ENCODE peak calls at places on chromosomes 11 and 22, in six cellular contexts. One of them, this sample, is unnamed.

GRCh38 chr22:40258463-40259046 is 80.8 kb downstream of the TNRC6B start:
- DNase-seq in RWPE1: peak
- DNase-seq in T-helper 9 cell: no peak
- DNase-seq in stimulated activated CD4-positive, alpha-beta T cell treated with anti-CD3 and anti-CD28 coated beads, Interleukin-4, amount 100 ng/mL, for 4 hours: no peak
- DNase-seq in OCI-LY7: no peak
- DNase-seq in cardiac septum: no peak
- DNase-seq in this sample: no peak

GRCh38 chr11:35814026-35814425 is 129.8 kb upstream of the LDLRAD3 start:
- DNase-seq in T-helper 9 cell: no peak
- DNase-seq in cardiac septum: no peak
- DNase-seq in RWPE1: no peak
- DNase-seq in OCI-LY7: no peak
- DNase-seq in stimulated activated CD4-positive, alpha-beta T cell treated with anti-CD3 and anti-CD28 coated beads, Interleukin-4, amount 100 ng/mL, for 4 hours: no peak
- DNase-seq in this sample: no peak

GRCh38 chr11:475941-476340 is 25.9 kb downstream of the PTDSS2 start:
- DNase-seq in RWPE1: no peak
- DNase-seq in stimulated activated CD4-positive, alpha-beta T cell treated with anti-CD3 and anti-CD28 coated beads, Interleukin-4, amount 100 ng/mL, for 4 hours: no peak
- DNase-seq in OCI-LY7: no peak
- DNase-seq in T-helper 9 cell: no peak
- DNase-seq in cardiac septum: no peak
- DNase-seq in this sample: no peak

GRCh38 chr11:33457948-33458347 is 200.8 kb downstream of the HIPK3 start:
- DNase-seq in cardiac septum: no peak
- DNase-seq in OCI-LY7: no peak
- DNase-seq in stimulated activated CD4-positive, alpha-beta T cell treated with anti-CD3 and anti-CD28 coated beads, Interleukin-4, amount 100 ng/mL, for 4 hours: no peak
- DNase-seq in T-helper 9 cell: no peak
- DNase-seq in RWPE1: no peak
- DNase-seq in this sample: no peak

GRCh38 chr11:25211635-25212251 is 714.9 kb downstream of the LUZP2 start:
- DNase-seq in stimulated activated CD4-positive, alpha-beta T cell treated with anti-CD3 and anti-CD28 coated beads, Interleukin-4, amount 100 ng/mL, for 4 hours: no peak
- DNase-seq in OCI-LY7: no peak
- DNase-seq in cardiac septum: no peak
- DNase-seq in RWPE1: peak
- DNase-seq in T-helper 9 cell: no peak
- DNase-seq in this sample: no peak

GRCh38 chr11:116312560-116313340 is 460.0 kb downstream of the BUD13 start:
- DNase-seq in T-helper 9 cell: no peak
- DNase-seq in stimulated activated CD4-positive, alpha-beta T cell treated with anti-CD3 and anti-CD28 coated beads, Interleukin-4, amount 100 ng/mL, for 4 hours: no peak
- DNase-seq in cardiac septum: peak
- DNase-seq in OCI-LY7: no peak
- DNase-seq in RWPE1: peak
- DNase-seq in this sample: no peak

GRCh38 chr11:44950036-44950624 is 553 bp downstream of the TP53I11 start:
- DNase-seq in OCI-LY7: no peak
- DNase-seq in stimulated activated CD4-positive, alpha-beta T cell treated with anti-CD3 and anti-CD28 coated beads, Interleukin-4, amount 100 ng/mL, for 4 hours: no peak
- DNase-seq in RWPE1: no peak
- DNase-seq in cardiac septum: peak
- DNase-seq in T-helper 9 cell: peak
- DNase-seq in this sample: no peak

GRCh38 chr11:114162719-114163123 is 103.2 kb downstream of the ZBTB16 start:
- DNase-seq in OCI-LY7: no peak
- DNase-seq in T-helper 9 cell: no peak
- DNase-seq in RWPE1: peak
- DNase-seq in stimulated activated CD4-positive, alpha-beta T cell treated with anti-CD3 and anti-CD28 coated beads, Interleukin-4, amount 100 ng/mL, for 4 hours: no peak
- DNase-seq in cardiac septum: peak
- DNase-seq in this sample: no peak

GRCh38 chr11:66950113-66950535 is 8.1 kb downstream of the PC start:
- DNase-seq in stimulated activated CD4-positive, alpha-beta T cell treated with anti-CD3 and anti-CD28 coated beads, Interleukin-4, amount 100 ng/mL, for 4 hours: peak
- DNase-seq in T-helper 9 cell: no peak
- DNase-seq in cardiac septum: no peak
- DNase-seq in OCI-LY7: no peak
- DNase-seq in RWPE1: no peak
- DNase-seq in this sample: no peak

GRCh38 chr11:35389897-35390462 is 29.4 kb downstream of the SLC1A2 start:
- DNase-seq in T-helper 9 cell: no peak
- DNase-seq in OCI-LY7: no peak
- DNase-seq in cardiac septum: no peak
- DNase-seq in RWPE1: no peak
- DNase-seq in stimulated activated CD4-positive, alpha-beta T cell treated with anti-CD3 and anti-CD28 coated beads, Interleukin-4, amount 100 ng/mL, for 4 hours: peak
- DNase-seq in this sample: no peak

GRCh38 chr11:27514558-27514957 is 8.0 kb upstream of the LIN7C start:
- DNase-seq in RWPE1: no peak
- DNase-seq in OCI-LY7: no peak
- DNase-seq in T-helper 9 cell: no peak
- DNase-seq in stimulated activated CD4-positive, alpha-beta T cell treated with anti-CD3 and anti-CD28 coated beads, Interleukin-4, amount 100 ng/mL, for 4 hours: no peak
- DNase-seq in cardiac septum: no peak
- DNase-seq in this sample: no peak

GRCh38 chr22:43151251-43152000 is at the start of gene TSPO:
- DNase-seq in stimulated activated CD4-positive, alpha-beta T cell treated with anti-CD3 and anti-CD28 coated beads, Interleukin-4, amount 100 ng/mL, for 4 hours: peak
- DNase-seq in cardiac septum: peak
- DNase-seq in RWPE1: peak
- DNase-seq in OCI-LY7: peak
- DNase-seq in T-helper 9 cell: peak
- DNase-seq in this sample: peak

GRCh38 chr22:50577987-50578775 is at the start of gene CPT1B:
- DNase-seq in RWPE1: no peak
- DNase-seq in cardiac septum: peak
- DNase-seq in OCI-LY7: no peak
- DNase-seq in stimulated activated CD4-positive, alpha-beta T cell treated with anti-CD3 and anti-CD28 coated beads, Interleukin-4, amount 100 ng/mL, for 4 hours: no peak
- DNase-seq in T-helper 9 cell: no peak
- DNase-seq in this sample: no peak

GRCh38 chr11:86559311-86559945 is 113.0 kb downstream of the ME3 start:
- DNase-seq in OCI-LY7: no peak
- DNase-seq in T-helper 9 cell: no peak
- DNase-seq in RWPE1: peak
- DNase-seq in stimulated activated CD4-positive, alpha-beta T cell treated with anti-CD3 and anti-CD28 coated beads, Interleukin-4, amount 100 ng/mL, for 4 hours: no peak
- DNase-seq in cardiac septum: no peak
- DNase-seq in this sample: no peak

GRCh38 chr11:89436071-89436470 is 55.1 kb downstream of the NOX4 start:
- DNase-seq in T-helper 9 cell: no peak
- DNase-seq in RWPE1: no peak
- DNase-seq in cardiac septum: no peak
- DNase-seq in stimulated activated CD4-positive, alpha-beta T cell treated with anti-CD3 and anti-CD28 coated beads, Interleukin-4, amount 100 ng/mL, for 4 hours: no peak
- DNase-seq in OCI-LY7: no peak
- DNase-seq in this sample: no peak

GRCh38 chr22:19890502-19891349 is 36.1 kb upstream of the GNB1L start:
- DNase-seq in cardiac septum: no peak
- DNase-seq in stimulated activated CD4-positive, alpha-beta T cell treated with anti-CD3 and anti-CD28 coated beads, Interleukin-4, amount 100 ng/mL, for 4 hours: no peak
- DNase-seq in OCI-LY7: peak
- DNase-seq in T-helper 9 cell: no peak
- DNase-seq in RWPE1: no peak
- DNase-seq in this sample: no peak

GRCh38 chr22:44144046-44144569 is 36.6 kb upstream of the PARVG start:
- DNase-seq in stimulated activated CD4-positive, alpha-beta T cell treated with anti-CD3 and anti-CD28 coated beads, Interleukin-4, amount 100 ng/mL, for 4 hours: no peak
- DNase-seq in OCI-LY7: no peak
- DNase-seq in RWPE1: no peak
- DNase-seq in T-helper 9 cell: no peak
- DNase-seq in cardiac septum: no peak
- DNase-seq in this sample: no peak

GRCh38 chr11:75827562-75827961 is 12.6 kb downstream of the UVRAG start:
- DNase-seq in cardiac septum: no peak
- DNase-seq in T-helper 9 cell: no peak
- DNase-seq in RWPE1: no peak
- DNase-seq in OCI-LY7: no peak
- DNase-seq in stimulated activated CD4-positive, alpha-beta T cell treated with anti-CD3 and anti-CD28 coated beads, Interleukin-4, amount 100 ng/mL, for 4 hours: no peak
- DNase-seq in this sample: no peak

GRCh38 chr22:38262051-38262795 is 10.6 kb downstream of the TMEM184B start:
- DNase-seq in cardiac septum: no peak
- DNase-seq in stimulated activated CD4-positive, alpha-beta T cell treated with anti-CD3 and anti-CD28 coated beads, Interleukin-4, amount 100 ng/mL, for 4 hours: peak
- DNase-seq in OCI-LY7: peak
- DNase-seq in RWPE1: no peak
- DNase-seq in T-helper 9 cell: peak
- DNase-seq in this sample: no peak

GRCh38 chr22:43823911-43824665 is 12.0 kb upstream of the EFCAB6 start:
- DNase-seq in cardiac septum: peak
- DNase-seq in RWPE1: no peak
- DNase-seq in OCI-LY7: no peak
- DNase-seq in stimulated activated CD4-positive, alpha-beta T cell treated with anti-CD3 and anti-CD28 coated beads, Interleukin-4, amount 100 ng/mL, for 4 hours: no peak
- DNase-seq in T-helper 9 cell: no peak
- DNase-seq in this sample: no peak

GRCh38 chr11:18749681-18750319 is 23.8 kb upstream of the IGSF22 start:
- DNase-seq in T-helper 9 cell: no peak
- DNase-seq in RWPE1: peak
- DNase-seq in cardiac septum: no peak
- DNase-seq in OCI-LY7: no peak
- DNase-seq in stimulated activated CD4-positive, alpha-beta T cell treated with anti-CD3 and anti-CD28 coated beads, Interleukin-4, amount 100 ng/mL, for 4 hours: no peak
- DNase-seq in this sample: no peak

GRCh38 chr22:47155912-47156311 is 393.5 kb downstream of the TBC1D22A start:
- DNase-seq in stimulated activated CD4-positive, alpha-beta T cell treated with anti-CD3 and anti-CD28 coated beads, Interleukin-4, amount 100 ng/mL, for 4 hours: no peak
- DNase-seq in T-helper 9 cell: no peak
- DNase-seq in cardiac septum: no peak
- DNase-seq in RWPE1: no peak
- DNase-seq in OCI-LY7: no peak
- DNase-seq in this sample: no peak

GRCh38 chr11:59183768-59184167 is 11.8 kb downstream of the DTX4 start:
- DNase-seq in stimulated activated CD4-positive, alpha-beta T cell treated with anti-CD3 and anti-CD28 coated beads, Interleukin-4, amount 100 ng/mL, for 4 hours: no peak
- DNase-seq in T-helper 9 cell: no peak
- DNase-seq in cardiac septum: no peak
- DNase-seq in RWPE1: no peak
- DNase-seq in OCI-LY7: no peak
- DNase-seq in this sample: no peak

GRCh38 chr22:42273855-42274451 is 3.5 kb upstream of the TCF20 start:
- DNase-seq in OCI-LY7: no peak
- DNase-seq in T-helper 9 cell: no peak
- DNase-seq in cardiac septum: no peak
- DNase-seq in RWPE1: no peak
- DNase-seq in stimulated activated CD4-positive, alpha-beta T cell treated with anti-CD3 and anti-CD28 coated beads, Interleukin-4, amount 100 ng/mL, for 4 hours: no peak
- DNase-seq in this sample: no peak

GRCh38 chr11:122319842-122320555 is 204.0 kb upstream of the BLID start:
- DNase-seq in stimulated activated CD4-positive, alpha-beta T cell treated with anti-CD3 and anti-CD28 coated beads, Interleukin-4, amount 100 ng/mL, for 4 hours: no peak
- DNase-seq in T-helper 9 cell: no peak
- DNase-seq in OCI-LY7: no peak
- DNase-seq in RWPE1: no peak
- DNase-seq in cardiac septum: no peak
- DNase-seq in this sample: no peak

GRCh38 chr11:2419638-2420501 is 19.3 kb downstream of the TSSC4 start:
- DNase-seq in OCI-LY7: peak
- DNase-seq in RWPE1: peak
- DNase-seq in stimulated activated CD4-positive, alpha-beta T cell treated with anti-CD3 and anti-CD28 coated beads, Interleukin-4, amount 100 ng/mL, for 4 hours: peak
- DNase-seq in T-helper 9 cell: peak
- DNase-seq in cardiac septum: no peak
- DNase-seq in this sample: peak

GRCh38 chr11:58075781-58076180 is 45.0 kb downstream of the OR6Q1 start:
- DNase-seq in cardiac septum: no peak
- DNase-seq in OCI-LY7: no peak
- DNase-seq in stimulated activated CD4-positive, alpha-beta T cell treated with anti-CD3 and anti-CD28 coated beads, Interleukin-4, amount 100 ng/mL, for 4 hours: no peak
- DNase-seq in T-helper 9 cell: no peak
- DNase-seq in RWPE1: peak
- DNase-seq in this sample: no peak

GRCh38 chr22:33519140-33519973 is 400.9 kb downstream of the LARGE1 start:
- DNase-seq in T-helper 9 cell: no peak
- DNase-seq in cardiac septum: no peak
- DNase-seq in RWPE1: no peak
- DNase-seq in stimulated activated CD4-positive, alpha-beta T cell treated with anti-CD3 and anti-CD28 coated beads, Interleukin-4, amount 100 ng/mL, for 4 hours: no peak
- DNase-seq in OCI-LY7: peak
- DNase-seq in this sample: no peak

GRCh38 chr22:30650508-30651116 is 15.0 kb downstream of the SLC35E4 start:
- DNase-seq in stimulated activated CD4-positive, alpha-beta T cell treated with anti-CD3 and anti-CD28 coated beads, Interleukin-4, amount 100 ng/mL, for 4 hours: no peak
- DNase-seq in T-helper 9 cell: no peak
- DNase-seq in cardiac septum: no peak
- DNase-seq in RWPE1: no peak
- DNase-seq in OCI-LY7: no peak
- DNase-seq in this sample: no peak

GRCh38 chr11:88434333-88434976 is 96.9 kb upstream of the CTSC start:
- DNase-seq in cardiac septum: no peak
- DNase-seq in stimulated activated CD4-positive, alpha-beta T cell treated with anti-CD3 and anti-CD28 coated beads, Interleukin-4, amount 100 ng/mL, for 4 hours: no peak
- DNase-seq in T-helper 9 cell: no peak
- DNase-seq in OCI-LY7: peak
- DNase-seq in RWPE1: no peak
- DNase-seq in this sample: no peak

GRCh38 chr11:68146010-68146540 is 24.9 kb upstream of the CHKA start:
- DNase-seq in OCI-LY7: no peak
- DNase-seq in stimulated activated CD4-positive, alpha-beta T cell treated with anti-CD3 and anti-CD28 coated beads, Interleukin-4, amount 100 ng/mL, for 4 hours: no peak
- DNase-seq in RWPE1: no peak
- DNase-seq in T-helper 9 cell: no peak
- DNase-seq in cardiac septum: peak
- DNase-seq in this sample: no peak

GRCh38 chr11:64313491-64314145 is 3.7 kb downstream of the TRMT112 start:
- DNase-seq in cardiac septum: peak
- DNase-seq in OCI-LY7: no peak
- DNase-seq in T-helper 9 cell: no peak
- DNase-seq in RWPE1: no peak
- DNase-seq in stimulated activated CD4-positive, alpha-beta T cell treated with anti-CD3 and anti-CD28 coated beads, Interleukin-4, amount 100 ng/mL, for 4 hours: no peak
- DNase-seq in this sample: no peak

GRCh38 chr22:39151329-39151975 is 1.0 kb downstream of the CBX7 start:
- DNase-seq in RWPE1: no peak
- DNase-seq in stimulated activated CD4-positive, alpha-beta T cell treated with anti-CD3 and anti-CD28 coated beads, Interleukin-4, amount 100 ng/mL, for 4 hours: no peak
- DNase-seq in T-helper 9 cell: no peak
- DNase-seq in OCI-LY7: no peak
- DNase-seq in cardiac septum: peak
- DNase-seq in this sample: no peak

GRCh38 chr11:15216678-15217077 is 102.0 kb downstream of the INSC start:
- DNase-seq in stimulated activated CD4-positive, alpha-beta T cell treated with anti-CD3 and anti-CD28 coated beads, Interleukin-4, amount 100 ng/mL, for 4 hours: no peak
- DNase-seq in RWPE1: peak
- DNase-seq in cardiac septum: no peak
- DNase-seq in T-helper 9 cell: no peak
- DNase-seq in OCI-LY7: peak
- DNase-seq in this sample: no peak

GRCh38 chr22:38727530-38728451 is 22.0 kb downstream of the GTPBP1 start:
- DNase-seq in T-helper 9 cell: no peak
- DNase-seq in OCI-LY7: no peak
- DNase-seq in cardiac septum: no peak
- DNase-seq in stimulated activated CD4-positive, alpha-beta T cell treated with anti-CD3 and anti-CD28 coated beads, Interleukin-4, amount 100 ng/mL, for 4 hours: no peak
- DNase-seq in RWPE1: no peak
- DNase-seq in this sample: no peak

GRCh38 chr11:30741039-30741550 is 154.9 kb upstream of the MPPED2 start:
- DNase-seq in T-helper 9 cell: no peak
- DNase-seq in RWPE1: no peak
- DNase-seq in cardiac septum: no peak
- DNase-seq in stimulated activated CD4-positive, alpha-beta T cell treated with anti-CD3 and anti-CD28 coated beads, Interleukin-4, amount 100 ng/mL, for 4 hours: no peak
- DNase-seq in OCI-LY7: no peak
- DNase-seq in this sample: no peak